ENCODE peak calls at places on chromosomes 13 and 19, in six cellular contexts. V is sigmoid colon, I is stomach, O is transverse colon, W is A549, B is GM12878. R is an unnamed sample.

GRCh38 chr19:33720691-33721682 is 75.7 kb upstream of the KCTD15 start:
- DNase-seq in W (no peak), V (no peak), I (no peak), O (no peak), B (no peak), R (no peak)

GRCh38 chr13:51794959-51795358 is 9.0 kb downstream of the DHRS12 start:
- DNase-seq in B (no peak), I (no peak), W (no peak), O (no peak), V (peak), R (no peak)

GRCh38 chr13:37646531-37646930 is 48.0 kb upstream of the POSTN start:
- DNase-seq in V (no peak), W (no peak), O (no peak), B (no peak), I (no peak), R (no peak)

GRCh38 chr13:51003642-51004041 is 94.1 kb downstream of the RNASEH2B start:
- DNase-seq in B (no peak), O (no peak), V (no peak), W (no peak), I (no peak), R (no peak)

GRCh38 chr19:6971366-6971765 is 49.9 kb downstream of the MBD3L2B start:
- DNase-seq in I (no peak), W (no peak), V (no peak), B (no peak), O (no peak), R (no peak)

GRCh38 chr19:51119089-51119488 is 5.6 kb upstream of the SIGLEC9 start:
- DNase-seq in B (no peak), V (peak), O (no peak), W (no peak), I (no peak), R (peak)

GRCh38 chr19:44907613-44908012 is 2.0 kb downstream of the APOE start:
- DNase-seq in V (no peak), O (no peak), I (no peak), B (no peak), W (no peak), R (no peak)

GRCh38 chr19:16066611-16067104 is 9.6 kb upstream of the TPM4 start:
- DNase-seq in V (no peak), I (peak), B (no peak), O (peak), W (no peak), R (no peak)

GRCh38 chr19:41195675-41196497 is 2.9 kb downstream of the CYP2S1 start:
- DNase-seq in O (no peak), V (no peak), B (no peak), W (no peak), I (no peak), R (no peak)

GRCh38 chr13:97798836-97799235 is 154.6 kb upstream of the IPO5 start:
- DNase-seq in V (no peak), I (no peak), B (no peak), O (no peak), W (no peak), R (no peak)

GRCh38 chr19:5977222-5977784 is 637 bp downstream of the RANBP3 start:
- DNase-seq in O (no peak), I (no peak), V (no peak), B (no peak), W (no peak), R (no peak)

GRCh38 chr19:33409906-33410685 is 36.6 kb downstream of the CEBPG start:
- DNase-seq in I (no peak), O (no peak), V (no peak), B (no peak), W (no peak), R (no peak)

GRCh38 chr13:48411281-48412099 is 1.4 kb downstream of the LPAR6 start:
- DNase-seq in I (no peak), O (no peak), W (no peak), B (no peak), V (no peak), R (no peak)

GRCh38 chr19:28465317-28466086 is 747.4 kb downstream of the UQCRFS1 start:
- DNase-seq in B (no peak), I (no peak), W (no peak), O (no peak), V (peak), R (peak)

GRCh38 chr13:100589178-100589725 is 663 bp upstream of the GGACT start:
- DNase-seq in I (no peak), O (no peak), V (no peak), B (no peak), W (no peak), R (no peak)

GRCh38 chr13:27201661-27202060 is 30.1 kb upstream of the USP12 start:
- DNase-seq in V (no peak), B (no peak), I (no peak), O (no peak), W (no peak), R (no peak)

GRCh38 chr13:47258384-47258783 is 361.5 kb upstream of the HTR2A start:
- DNase-seq in V (no peak), O (no peak), W (no peak), I (no peak), B (no peak), R (no peak)

GRCh38 chr19:45607071-45608029 is 5.3 kb upstream of the GPR4 start:
- DNase-seq in V (peak), W (peak), I (peak), B (no peak), O (peak), R (peak)

GRCh38 chr19:54325194-54325621 is 12.2 kb upstream of the LILRA5 start:
- DNase-seq in W (peak), V (no peak), O (no peak), I (no peak), B (no peak), R (no peak)

GRCh38 chr19:49147923-49148682 is 7.1 kb downstream of the HRC start:
- DNase-seq in B (no peak), I (no peak), V (no peak), O (no peak), W (no peak), R (no peak)

GRCh38 chr13:52034616-52035226 is 10.2 kb downstream of the UTP14C start:
- DNase-seq in O (no peak), W (no peak), B (no peak), I (no peak), V (no peak), R (no peak)

GRCh38 chr13:108780706-108781105 is 151.3 kb downstream of the MYO16 start:
- DNase-seq in W (no peak), I (no peak), O (no peak), V (no peak), B (no peak), R (no peak)

GRCh38 chr13:114017028-114017630 is 43.3 kb upstream of the C13orf46 start:
- DNase-seq in O (no peak), W (peak), V (no peak), B (no peak), I (no peak), R (peak)
- TF ChIP-seq CTCF in O (no peak), W (no peak), V (no peak), B (no peak), I (no peak), R (peak)

DNA sequence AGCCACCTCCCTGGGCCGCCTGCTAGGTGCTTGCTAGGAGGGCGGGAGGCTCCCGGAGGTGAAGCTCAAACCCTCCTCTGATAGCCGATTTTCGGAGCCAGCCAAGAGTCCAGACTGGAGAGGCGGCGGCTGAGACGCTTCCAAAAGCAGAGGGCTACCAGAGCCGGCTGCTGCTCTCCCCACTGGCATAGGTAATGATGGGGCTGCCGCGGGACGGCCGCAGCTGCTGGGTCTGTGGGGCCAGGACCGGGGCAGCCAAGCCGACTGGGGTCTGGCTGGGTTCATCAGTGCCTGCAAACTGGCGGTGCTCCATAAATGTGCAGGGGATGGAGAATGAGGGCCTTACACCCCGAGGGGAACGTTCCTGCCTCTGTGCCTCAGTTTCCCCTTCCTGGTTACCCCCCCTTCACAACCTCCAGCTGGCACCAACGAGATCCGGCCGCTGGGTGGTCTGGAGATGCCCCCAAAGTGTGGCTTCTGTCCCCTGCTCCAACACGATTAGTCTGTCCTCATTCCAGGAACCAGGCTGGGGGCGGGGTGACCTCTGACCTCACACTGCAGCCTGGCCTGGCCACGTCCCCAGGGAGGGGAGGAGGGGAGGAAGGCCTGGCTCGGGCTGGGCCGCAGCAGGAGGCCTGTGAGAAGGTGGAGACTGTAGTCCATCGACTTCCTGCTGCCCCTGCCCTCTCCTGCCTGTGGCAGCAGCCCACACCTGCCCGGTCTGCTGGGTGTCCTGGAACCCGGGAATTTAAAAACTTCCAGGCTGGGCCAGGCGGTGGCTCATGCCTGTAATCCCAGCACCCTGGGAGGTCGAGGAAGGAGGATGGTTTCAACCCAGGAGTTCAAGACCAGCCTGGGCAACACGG is 3.8 kb upstream of the WDR18 start:
- DNase-seq in I (no peak), V (no peak), W (no peak), O (no peak), B (no peak), R (no peak)
- TF ChIP-seq EP300 in I (no peak), V (no peak), W (no peak), O (no peak), B (no peak), R (no peak)

DNA sequence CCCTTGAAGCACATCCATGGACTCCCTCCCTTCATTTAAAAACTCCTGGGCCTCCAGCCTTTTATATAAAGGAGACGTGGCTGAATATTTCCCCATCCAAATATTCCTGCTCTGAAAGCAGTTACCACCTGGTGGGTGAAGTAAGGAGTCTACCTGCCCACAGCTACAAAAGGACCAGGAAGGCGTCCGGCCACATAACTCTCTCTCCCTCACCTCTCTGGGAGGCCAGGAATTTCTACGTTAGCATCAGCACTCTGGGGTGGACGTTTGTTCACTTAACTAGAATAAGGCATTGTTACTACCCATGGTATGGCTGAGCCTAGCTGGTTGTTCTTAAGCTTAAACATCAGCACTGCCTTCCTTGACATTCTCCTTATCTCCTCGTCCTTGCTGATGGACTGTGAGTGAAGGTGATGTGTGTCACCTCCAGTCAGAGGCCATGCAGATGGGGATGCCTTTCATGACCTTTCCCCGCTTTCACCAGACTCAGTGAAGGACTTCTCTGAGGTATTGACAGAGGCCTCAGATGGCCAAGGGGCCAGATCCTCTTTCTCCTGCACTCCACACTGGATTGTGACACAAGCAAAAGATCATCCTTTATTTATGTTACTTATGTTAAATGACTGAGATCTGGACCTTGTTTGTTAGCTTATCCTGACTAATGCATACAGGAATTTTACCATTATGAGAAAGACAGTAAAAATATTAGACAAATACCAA is 22.2 kb upstream of the KPNA3 start:
- DNase-seq in V (no peak), I (no peak), W (no peak), B (no peak), O (no peak), R (no peak)
- TF ChIP-seq CTCF in V (no peak), I (no peak), W (no peak), B (no peak), O (no peak), R (no peak)

GRCh38 chr13:23654111-23655110 is 84.2 kb downstream of the TNFRSF19 start:
- DNase-seq in I (peak), O (no peak), W (no peak), B (no peak), V (no peak), R (no peak)

GRCh38 chr13:23657056-23657455 is 86.8 kb downstream of the TNFRSF19 start:
- DNase-seq in I (no peak), V (no peak), O (no peak), B (no peak), W (no peak), R (no peak)

GRCh38 chr13:23658929-23659541 is 88.8 kb downstream of the TNFRSF19 start:
- DNase-seq in O (peak), I (no peak), W (no peak), V (peak), B (no peak), R (peak)

GRCh38 chr13:23655321-23655720 is 85.1 kb downstream of the TNFRSF19 start:
- DNase-seq in I (no peak), B (no peak), O (no peak), V (no peak), W (no peak), R (no peak)

GRCh38 chr13:23656637-23657036 is 86.4 kb downstream of the TNFRSF19 start:
- DNase-seq in W (no peak), B (no peak), V (no peak), I (no peak), O (no peak), R (no peak)
- TF ChIP-seq EP300 in W (no peak), B (no peak), V (no peak), I (no peak), O (no peak), R (no peak)

GRCh38 chr13:25112856-25113255 is 16.9 kb downstream of the PABPC3 start:
- DNase-seq in W (no peak), O (no peak), V (no peak), I (no peak), B (no peak), R (no peak)
- TF ChIP-seq CTCF in W (no peak), O (no peak), V (no peak), I (no peak), B (no peak), R (no peak)

GRCh38 chr13:59064042-59064441 is 1099.7 kb downstream of the DIAPH3 start:
- DNase-seq in O (no peak), I (no peak), W (no peak), V (no peak), B (no peak), R (no peak)

DNA sequence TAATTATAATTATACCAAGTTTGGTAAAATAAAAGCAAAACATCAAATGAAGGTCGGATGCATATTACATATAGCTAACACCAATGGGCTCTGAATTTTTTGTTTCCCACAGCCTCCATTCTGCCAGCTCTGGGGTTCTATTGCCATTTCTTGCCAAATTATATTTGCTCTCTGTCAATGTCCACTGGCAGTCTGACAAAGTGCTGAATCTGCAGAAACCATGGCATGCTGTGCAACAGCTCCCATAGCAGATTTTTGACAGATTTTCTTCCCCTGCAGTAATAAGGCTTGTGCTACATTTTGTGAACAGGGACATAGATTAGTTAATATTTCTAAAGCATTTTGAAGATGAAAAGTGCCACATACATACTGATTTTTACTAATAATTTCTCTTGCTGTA is 1102.1 kb downstream of the DIAPH3 start:
- DNase-seq in V (no peak), I (no peak), O (no peak), B (no peak), W (no peak), R (no peak)
- TF ChIP-seq EP300 in V (no peak), I (no peak), O (no peak), B (no peak), W (no peak), R (no peak)

GRCh38 chr19:1229056-1229607 is 8.7 kb downstream of the CBARP start:
- DNase-seq in B (no peak), I (no peak), W (no peak), V (no peak), O (no peak), R (no peak)

GRCh38 chr19:1227313-1227626 is 10.5 kb downstream of the CBARP start:
- DNase-seq in W (no peak), V (no peak), B (no peak), I (no peak), O (no peak), R (no peak)

GRCh38 chr19:1228161-1228560 is 9.6 kb downstream of the CBARP start:
- DNase-seq in O (no peak), I (no peak), V (no peak), W (no peak), B (no peak), R (no peak)

GRCh38 chr19:1226522-1227312 is 11.1 kb downstream of the CBARP start:
- DNase-seq in V (no peak), O (no peak), B (no peak), W (no peak), I (no peak), R (no peak)

GRCh38 chr19:1227655-1228054 is 10.2 kb downstream of the CBARP start:
- DNase-seq in V (no peak), I (peak), O (no peak), B (no peak), W (no peak), R (peak)
- TF ChIP-seq CTCF in V (no peak), I (no peak), O (no peak), B (no peak), W (no peak), R (no peak)

DNA sequence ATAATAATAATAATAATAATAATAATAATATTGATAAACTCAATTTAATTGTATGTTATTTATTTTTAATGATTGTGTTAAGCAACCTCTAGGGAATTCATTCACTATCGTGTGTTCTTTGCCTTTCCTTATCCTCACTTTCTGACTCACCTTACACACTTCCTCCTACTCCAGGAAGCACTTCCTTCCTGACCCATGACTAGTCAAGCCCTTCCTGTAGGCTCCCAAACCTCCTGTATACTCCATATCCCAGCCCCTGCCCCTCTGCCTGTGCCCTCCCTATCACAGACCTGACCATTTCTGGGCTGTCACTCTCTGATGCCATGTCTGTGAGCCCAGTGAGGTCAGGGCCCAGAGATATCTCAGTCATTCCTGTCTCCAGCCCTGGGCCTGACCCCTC is 7.6 kb downstream of the LGALS4 start:
- DNase-seq in I (no peak), O (no peak), V (peak), B (no peak), W (peak), R (no peak)
- TF ChIP-seq EP300 in I (no peak), O (no peak), V (no peak), B (no peak), W (no peak), R (no peak)

GRCh38 chr13:65638572-65639168 is 1591.5 kb downstream of the PCDH9 start:
- DNase-seq in B (no peak), O (no peak), W (peak), V (no peak), I (no peak), R (no peak)
- TF ChIP-seq CTCF in B (peak), O (peak), W (peak), V (peak), I (no peak), R (peak)

GRCh38 chr13:44918323-44919102 is 70.8 kb downstream of the NUFIP1 start:
- DNase-seq in V (peak), W (peak), I (peak), B (no peak), O (peak), R (peak)

GRCh38 chr13:44920013-44920412 is 69.3 kb downstream of the NUFIP1 start:
- DNase-seq in V (no peak), W (no peak), O (no peak), B (no peak), I (no peak), R (no peak)

GRCh38 chr13:44919103-44919804 is 70.0 kb downstream of the NUFIP1 start:
- DNase-seq in I (no peak), V (no peak), O (no peak), B (no peak), W (no peak), R (no peak)

GRCh38 chr13:44915962-44916361 is 73.3 kb downstream of the NUFIP1 start:
- DNase-seq in O (no peak), V (no peak), I (no peak), B (no peak), W (no peak), R (no peak)

DNA sequence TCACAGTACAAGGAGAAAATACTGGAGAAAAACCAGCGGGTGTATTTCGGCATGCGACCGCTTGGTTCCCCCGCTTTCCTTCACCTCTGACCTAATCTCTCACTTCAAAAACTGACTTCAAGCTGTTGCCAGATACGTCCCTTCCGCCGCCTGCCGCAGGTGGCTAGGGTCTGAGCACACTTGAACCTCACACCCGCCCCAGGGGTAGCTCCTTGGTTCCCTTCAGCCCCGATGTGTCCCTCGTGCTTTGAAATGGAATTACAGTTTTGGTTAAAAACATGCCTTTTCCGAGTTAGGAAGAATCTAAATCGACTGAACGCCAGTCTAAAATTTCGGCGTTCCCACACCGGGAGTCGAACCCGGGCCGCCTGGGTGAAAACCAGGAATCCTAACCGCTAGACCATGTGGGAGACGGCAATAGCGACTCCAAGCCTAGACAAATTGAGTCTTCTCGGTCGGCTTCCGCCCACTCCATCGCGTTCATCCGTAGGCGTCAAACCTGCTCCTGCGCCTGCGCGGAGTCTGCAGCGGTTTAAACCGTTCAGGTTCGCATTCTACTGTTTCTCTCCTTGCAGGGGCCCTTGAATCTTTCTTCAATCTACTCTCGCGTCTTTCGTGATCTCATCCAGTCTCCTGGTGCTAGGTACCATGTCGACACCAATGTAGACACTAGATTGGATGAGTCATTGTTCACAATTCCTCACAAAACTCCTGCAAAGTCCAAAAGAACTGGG is 71.5 kb downstream of the NUFIP1 start:
- DNase-seq in I (peak), V (peak), O (peak), B (peak), W (peak), R (peak)
- TF ChIP-seq EP300 in I (no peak), V (no peak), O (no peak), B (peak), W (no peak), R (peak)

R was measured in upper lobe of left lung.